ENCODE peak calls at places on chromosomes 16 and 17, in four cellular contexts. Z, C, T and P are unnamed samples.

GRCh38 chr16:68426355-68426652 is 22.0 kb downstream of the SMPD3 start:
- DNase-seq in Z (no peak), C (no peak), T (no peak), P (no peak)

GRCh38 chr17:20091161-20092029 is 82.2 kb downstream of the SPECC1 start:
- DNase-seq in Z (peak), C (no peak), T (no peak), P (no peak)

GRCh38 chr17:68822752-68823289 is 132.4 kb downstream of the ABCA8 start:
- DNase-seq in Z (no peak), C (no peak), T (no peak), P (no peak)

GRCh38 chr16:53912155-53912554 is 208.2 kb downstream of the FTO start:
- DNase-seq in Z (no peak), C (no peak), T (no peak), P (no peak)

GRCh38 chr17:11598274-11599221 is at the start of gene DNAH9:
- DNase-seq in Z (peak), C (no peak), T (no peak), P (no peak)

GRCh38 chr17:54021418-54021817 is 198.7 kb downstream of the KIF2B start:
- DNase-seq in Z (no peak), C (no peak), T (no peak), P (no peak)

GRCh38 chr17:82242698-82242976 is 13.8 kb downstream of the SLC16A3 start:
- DNase-seq in Z (no peak), C (no peak), T (no peak), P (no peak)

GRCh38 chr17:14331200-14331981 is 30.5 kb downstream of the HS3ST3B1 start:
- DNase-seq in Z (peak), C (no peak), T (no peak), P (no peak)

GRCh38 chr17:1643293-1643998 is 2.1 kb downstream of the SCARF1 start:
- DNase-seq in Z (peak), C (peak), T (no peak), P (no peak)

GRCh38 chr17:78272914-78273258 is 41.5 kb downstream of the TMEM235 start:
- DNase-seq in Z (no peak), C (no peak), T (no peak), P (no peak)

GRCh38 chr17:45050680-45051059 is 762 bp downstream of the DCAKD start:
- DNase-seq in Z (peak), C (peak), T (no peak), P (no peak)

GRCh38 chr17:14756469-14756868 is 455.6 kb downstream of the HS3ST3B1 start:
- DNase-seq in Z (no peak), C (no peak), T (no peak), P (no peak)

GRCh38 chr17:34146440-34147043 is 108.5 kb upstream of the CCL2 start:
- DNase-seq in Z (peak), C (peak), T (no peak), P (no peak)

GRCh38 chr17:17313350-17313991 is 10.3 kb downstream of the NT5M start:
- DNase-seq in Z (peak), C (peak), T (no peak), P (no peak)
- TF ChIP-seq CTCF in Z (peak), C (peak), T (peak), P (peak)

DNA sequence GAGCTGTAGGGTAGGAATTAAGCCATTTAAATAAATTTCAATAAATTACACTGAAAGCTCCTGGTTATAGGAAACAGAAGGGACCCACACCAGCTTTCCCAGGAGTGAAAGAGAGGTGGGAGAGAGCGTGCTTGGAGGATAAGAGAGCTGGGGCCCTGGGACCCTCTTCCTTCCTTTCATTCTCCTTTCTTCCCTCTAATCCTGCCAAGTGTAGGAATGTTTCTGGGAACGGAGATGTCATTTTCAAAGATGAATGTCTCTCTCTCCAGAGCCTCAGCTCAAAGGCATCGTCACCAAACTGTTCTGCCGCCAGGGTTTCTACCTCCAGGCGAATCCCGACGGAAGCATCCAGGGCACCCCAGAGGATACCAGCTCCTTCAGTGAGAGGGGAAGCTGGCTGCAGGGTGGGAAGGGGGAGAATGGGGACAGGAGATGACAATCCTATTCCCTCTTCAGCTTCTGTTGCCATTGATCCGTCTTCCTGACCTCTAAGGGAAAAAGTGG is 1.9 kb downstream of the FGF11 start:
- DNase-seq in Z (peak), C (no peak), T (no peak), P (no peak)
- TF ChIP-seq CTCF in Z (no peak), C (no peak), T (no peak), P (no peak)

GRCh38 chr17:29038511-29039300 is 4.2 kb upstream of the PIPOX start:
- DNase-seq in Z (no peak), C (no peak), T (no peak), P (no peak)

GRCh38 chr17:29037739-29038465 is 5.0 kb upstream of the PIPOX start:
- DNase-seq in Z (peak), C (no peak), T (no peak), P (no peak)

GRCh38 chr17:29039764-29040598 is 3.0 kb upstream of the PIPOX start:
- DNase-seq in Z (peak), C (no peak), T (peak), P (peak)

GRCh38 chr17:29034510-29034909 is 8.4 kb upstream of the PIPOX start:
- DNase-seq in Z (no peak), C (no peak), T (no peak), P (no peak)

DNA sequence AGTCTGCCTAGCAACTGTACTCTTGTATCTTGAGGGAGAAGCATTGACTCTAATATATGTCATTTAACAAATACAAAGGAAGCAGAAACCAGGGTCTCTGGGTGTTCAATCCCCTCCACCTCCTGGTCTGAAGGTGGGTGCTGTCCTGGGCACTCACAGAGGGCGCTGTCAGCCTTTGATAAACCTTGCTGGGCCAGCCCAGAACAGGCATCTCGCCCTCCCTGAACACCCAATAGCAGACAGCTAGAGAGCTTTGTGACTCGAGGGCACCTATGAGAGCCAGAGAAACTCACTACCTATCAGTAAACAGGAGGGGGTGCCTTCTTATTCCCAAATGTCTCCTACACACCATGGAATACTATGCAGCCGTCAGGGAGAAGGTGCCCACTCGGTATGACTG is 6.4 kb upstream of the PIPOX start:
- DNase-seq in Z (no peak), C (no peak), T (no peak), P (no peak)
- TF ChIP-seq CTCF in Z (peak), C (no peak), T (no peak), P (no peak)

GRCh38 chr17:10384175-10384574 is 11.4 kb upstream of the MYH13 start:
- DNase-seq in Z (peak), C (no peak), T (no peak), P (no peak)
- TF ChIP-seq CTCF in Z (peak), C (no peak), T (no peak), P (no peak)

GRCh38 chr16:87391324-87391949 is 699 bp upstream of the MAP1LC3B start:
- DNase-seq in Z (peak), C (no peak), T (no peak), P (no peak)

GRCh38 chr16:87393680-87394055 is 1.5 kb downstream of the MAP1LC3B start:
- DNase-seq in Z (peak), C (no peak), T (no peak), P (no peak)

GRCh38 chr16:87395181-87395842 is 3.2 kb downstream of the MAP1LC3B start:
- DNase-seq in Z (no peak), C (no peak), T (no peak), P (no peak)

GRCh38 chr16:87391950-87392822 is at the start of gene MAP1LC3B:
- DNase-seq in Z (peak), C (peak), T (peak), P (peak)

DNA sequence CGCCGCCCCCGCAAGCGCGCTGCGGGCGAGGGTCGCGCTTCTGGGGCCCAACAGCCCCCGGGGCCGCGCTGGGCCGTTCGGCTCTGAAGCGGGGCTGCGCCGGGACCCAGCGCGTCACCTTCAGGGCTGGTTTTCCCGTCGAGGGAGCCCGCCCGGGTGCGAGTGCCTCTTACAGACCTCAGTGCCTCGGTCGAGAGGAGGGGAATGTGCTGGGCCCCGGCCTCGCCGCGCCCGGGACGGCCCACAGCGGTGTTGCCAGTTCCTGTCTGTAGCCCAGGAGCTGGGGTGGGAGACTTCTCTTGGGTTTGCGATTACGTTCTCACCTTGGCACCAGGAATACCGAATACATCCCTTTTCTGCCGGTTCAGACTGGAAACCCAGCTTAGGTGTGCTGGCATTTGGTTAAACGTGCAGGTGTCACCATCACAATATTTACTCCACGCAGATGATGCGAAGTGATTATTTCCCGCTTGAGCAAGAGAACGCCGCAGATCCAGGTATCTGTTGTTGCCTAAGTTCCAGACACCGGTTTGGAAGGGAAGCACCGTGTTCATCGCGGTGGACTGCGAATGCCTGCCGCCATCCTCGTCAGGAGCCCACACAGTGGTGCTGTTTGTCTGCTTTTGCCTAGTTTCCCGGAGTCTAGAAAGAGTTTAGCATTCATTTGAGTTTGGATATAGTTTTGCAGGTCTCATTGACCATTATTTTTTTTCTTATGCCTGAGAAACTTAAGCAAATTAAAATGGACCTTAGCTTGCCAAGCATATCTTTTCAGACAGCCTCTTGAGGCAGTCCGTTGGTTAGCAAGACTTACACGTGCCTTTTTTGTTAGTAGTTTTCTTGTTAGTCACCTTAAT is 915 bp downstream of the MAP1LC3B start:
- DNase-seq in Z (peak), C (no peak), T (no peak), P (no peak)
- TF ChIP-seq CTCF in Z (peak), C (no peak), T (peak), P (peak)

GRCh38 chr17:74749262-74750038 is 1.0 kb downstream of the NHERF1 start:
- DNase-seq in Z (peak), C (peak), T (no peak), P (no peak)

GRCh38 chr17:74746922-74747321 is 1.5 kb upstream of the NHERF1 start:
- DNase-seq in Z (peak), C (no peak), T (no peak), P (no peak)

GRCh38 chr17:74748279-74748528 is 224 bp upstream of the NHERF1 start:
- DNase-seq in Z (no peak), C (no peak), T (no peak), P (no peak)

GRCh38 chr17:74750039-74750326 is 1.6 kb downstream of the NHERF1 start:
- DNase-seq in Z (no peak), C (no peak), T (no peak), P (no peak)

GRCh38 chr17:74748529-74749261 is at the start of gene NHERF1:
- DNase-seq in Z (peak), C (peak), T (peak), P (peak)
- TF ChIP-seq CTCF in Z (peak), C (no peak), T (peak), P (no peak)

GRCh38 chr16:48318630-48319029 is 66.6 kb downstream of the SIAH1 start:
- DNase-seq in Z (peak), C (peak), T (no peak), P (no peak)

GRCh38 chr16:48321307-48322036 is 63.7 kb downstream of the SIAH1 start:
- DNase-seq in Z (no peak), C (no peak), T (no peak), P (no peak)

DNA sequence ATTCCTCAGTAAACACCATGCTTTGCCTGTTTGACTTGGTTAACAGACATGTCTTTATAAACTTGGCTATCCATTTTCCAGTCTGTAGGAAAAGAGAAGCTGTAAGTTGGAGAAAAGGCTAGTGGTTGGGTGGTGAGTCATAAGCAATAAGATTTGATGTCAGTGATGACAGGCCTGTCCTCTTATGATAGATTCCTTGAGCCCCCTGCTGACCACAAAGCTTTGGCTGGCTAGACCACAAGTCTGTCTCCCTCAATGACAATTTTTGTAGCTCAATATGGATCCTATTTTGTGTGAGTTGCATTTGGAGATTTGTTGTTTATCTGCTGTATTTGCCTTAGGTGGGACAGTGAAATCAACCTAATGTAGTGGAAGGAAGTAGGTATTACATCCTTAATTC is 67.6 kb downstream of the SIAH1 start:
- DNase-seq in Z (no peak), C (no peak), T (no peak), P (no peak)
- TF ChIP-seq CTCF in Z (peak), C (no peak), T (peak), P (no peak)

DNA sequence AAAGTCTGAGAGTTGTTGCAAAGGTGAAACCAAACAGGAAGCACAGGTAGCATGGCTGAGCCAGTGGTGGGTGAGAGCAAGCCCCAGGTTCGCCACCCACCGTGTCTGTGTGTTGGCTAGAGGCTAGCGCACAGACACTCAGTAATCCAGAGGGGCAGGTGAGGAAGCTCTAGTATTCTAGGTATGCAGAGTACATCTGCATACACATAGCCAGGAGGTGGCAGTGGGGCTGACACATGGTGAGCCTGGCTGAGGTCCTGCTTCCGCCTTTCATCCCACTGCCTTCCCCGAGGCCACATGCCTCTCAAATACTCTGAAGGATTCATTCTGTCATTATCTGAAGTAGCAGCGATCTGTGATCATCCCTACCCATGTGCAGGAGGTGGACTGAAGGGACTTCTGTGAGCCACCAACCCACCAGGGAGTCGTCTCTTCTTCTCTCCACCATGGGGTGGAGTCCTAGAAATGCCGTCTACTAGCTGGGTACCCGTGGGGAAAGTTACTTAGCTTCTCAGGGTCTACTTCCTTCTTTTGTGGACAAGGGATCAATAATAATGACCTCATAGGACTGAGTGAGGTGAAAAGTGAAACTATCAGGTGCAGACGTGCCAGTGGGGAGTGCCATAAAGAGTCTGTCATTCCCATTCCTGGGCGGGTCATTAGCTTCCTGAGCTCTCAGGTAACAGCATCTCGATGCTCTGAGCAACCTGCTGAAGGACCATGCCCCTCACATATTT is 36.0 kb upstream of the ICAM2 start:
- DNase-seq in Z (peak), C (no peak), T (no peak), P (no peak)
- TF ChIP-seq CTCF in Z (peak), C (no peak), T (no peak), P (no peak)